ENCODE peak calls at places on chromosomes 1 and 21, in eight cellular contexts. P is NCI-H82, G is coronary artery, Y is KG1, S is keratinocyte, J is sciatic nerve, I is suprapubic skin, D is fibroblast of lung. V is an unnamed sample.

GRCh38 chr1:22754106-22754768 is 43.6 kb downstream of the EPHB2 start:
- DNase-seq in P (no peak), G (no peak), J (no peak), S (no peak), Y (no peak), D (peak; percentile 44), I (no peak), V (peak; percentile 61)

GRCh38 chr1:228938248-228938891 is 203.1 kb downstream of the RHOU start:
- DNase-seq in Y (peak; percentile 71), J (no peak), S (no peak), D (no peak), G (peak; percentile 78), P (peak; percentile 37), I (no peak), V (peak; percentile 36)

GRCh38 chr1:72241397-72241796 is 40.9 kb downstream of the NEGR1 start:
- DNase-seq in P (no peak), D (no peak), J (no peak), G (no peak), Y (no peak), I (no peak), S (no peak), V (no peak)

GRCh38 chr1:43586136-43586726 is 55.5 kb downstream of the PTPRF start:
- DNase-seq in I (no peak), J (no peak), Y (no peak), P (no peak), S (no peak), D (no peak), G (no peak), V (no peak)

GRCh38 chr1:205648212-205648910 is 16.6 kb upstream of the ELK4 start:
- DNase-seq in J (no peak), G (no peak), S (no peak), D (no peak), I (no peak), P (peak; percentile 79), Y (no peak), V (no peak)

GRCh38 chr1:47179988-47180563 is 9.8 kb downstream of the PDZK1IP1 start:
- DNase-seq in I (no peak), P (no peak), G (no peak), D (no peak), J (no peak), S (no peak), Y (no peak), V (no peak)

GRCh38 chr1:36224537-36225297 is 474 bp downstream of the THRAP3 start:
- DNase-seq in I (peak; percentile 92), Y (peak; percentile 95), D (peak; percentile 84), P (peak; percentile 94), G (peak; percentile 93), S (peak; percentile 21), J (peak; percentile 88), V (peak; percentile 91)

GRCh38 chr1:29243023-29243862 is 6.9 kb downstream of the PTPRU start:
- DNase-seq in J (no peak), S (no peak), I (no peak), D (no peak), Y (no peak), G (no peak), P (no peak), V (no peak)

GRCh38 chr1:167420510-167420909 is 97.8 kb downstream of the CD247 start:
- DNase-seq in Y (no peak), J (no peak), I (no peak), D (no peak), P (no peak), G (no peak), S (no peak), V (no peak)

GRCh38 chr1:201828820-201829774 is at the start of gene IPO9:
- DNase-seq in G (peak; percentile 91), J (peak; percentile 96), P (peak; percentile 99), S (peak; percentile 53), Y (peak; percentile 89), I (peak; percentile 95), D (peak; percentile 86), V (peak; percentile 94)

GRCh38 chr1:12436345-12436658 is 181.7 kb downstream of the DHRS3 start:
- DNase-seq in S (no peak), P (no peak), Y (no peak), J (no peak), I (no peak), D (peak; percentile 7), G (no peak), V (no peak)

GRCh38 chr1:115282825-115283224 is 55.2 kb downstream of the NGF start:
- DNase-seq in I (peak; percentile 83), G (peak; percentile 89), P (no peak), J (peak; percentile 81), Y (no peak), D (no peak), S (no peak), V (no peak)

GRCh38 chr1:224929335-224930237 is at the start of gene DNAH14:
- DNase-seq in S (no peak), D (peak; percentile 90), Y (peak; percentile 44), I (peak; percentile 83), P (peak; percentile 84), J (peak; percentile 68), G (no peak), V (peak; percentile 73)

GRCh38 chr1:9629445-9630201 is 21.9 kb upstream of the PIK3CD start:
- DNase-seq in P (no peak), I (no peak), G (no peak), Y (peak; percentile 74), S (no peak), D (no peak), J (peak; percentile 71), V (no peak)

GRCh38 chr1:233240839-233241682 is 54.5 kb downstream of the PCNX2 start:
- DNase-seq in P (peak; percentile 64), Y (no peak), J (peak; percentile 77), I (peak; percentile 84), S (no peak), G (no peak), D (peak; percentile 30), V (peak; percentile 65)

GRCh38 chr1:46761740-46762139 is 37.1 kb upstream of the CYP4B1 start:
- DNase-seq in G (no peak), I (no peak), J (no peak), P (no peak), S (no peak), D (no peak), Y (no peak), V (no peak)

GRCh38 chr1:173330149-173330951 is 123.2 kb upstream of the TNFSF4 start:
- DNase-seq in I (no peak), J (no peak), P (no peak), Y (peak; percentile 19), D (peak; percentile 88), S (no peak), G (no peak), V (peak; percentile 59)

GRCh38 chr1:84539972-84540371 is 33.6 kb upstream of the GNG5 start:
- DNase-seq in J (no peak), I (no peak), G (no peak), D (peak; percentile 36), S (no peak), Y (no peak), P (no peak), V (no peak)

GRCh38 chr1:31672988-31673387 is 28.3 kb upstream of the PEF1 start:
- DNase-seq in D (no peak), J (no peak), Y (no peak), I (no peak), P (peak; percentile 99), S (no peak), G (no peak), V (no peak)

GRCh38 chr1:197737916-197738315 is 37.4 kb downstream of the DENND1B start:
- DNase-seq in J (no peak), Y (no peak), D (no peak), I (no peak), P (no peak), G (no peak), S (no peak), V (no peak)

GRCh38 chr21:26297856-26298255 is 127.3 kb upstream of the APP start:
- DNase-seq in I (no peak), Y (no peak), P (no peak), D (no peak), S (no peak), G (no peak), J (no peak), V (no peak)